ENCODE peak calls at places on chromosomes 12 and 14, in four cellular contexts. N, V, E and S are unnamed samples.

GRCh38 chr14:34122081-34122480 is 171.2 kb upstream of the EGLN3 start:
- DNase-seq in E (no peak), V (no peak), N (no peak), S (no peak)

GRCh38 chr12:18799140-18799446 is 61.2 kb downstream of the CAPZA3 start:
- DNase-seq in V (no peak), N (no peak), E (no peak), S (no peak)

GRCh38 chr12:11753151-11753501 is 103.7 kb downstream of the ETV6 start:
- DNase-seq in N (no peak), E (no peak), V (no peak), S (no peak)

GRCh38 chr12:108214486-108214885 is 85.4 kb downstream of the WSCD2 start:
- DNase-seq in V (peak), E (peak), N (peak), S (no peak)

GRCh38 chr12:76946451-76946850 is 67.6 kb upstream of the CSRP2 start:
- DNase-seq in N (no peak), V (no peak), E (no peak), S (no peak)

GRCh38 chr12:68482660-68483059 is 128.0 kb upstream of the RAP1B start:
- DNase-seq in V (no peak), N (no peak), E (no peak), S (no peak)

GRCh38 chr12:110825530-110825929 is 21.3 kb upstream of the CCDC63 start:
- DNase-seq in E (no peak), V (no peak), N (no peak), S (no peak)

GRCh38 chr12:99767809-99768208 is 120.3 kb downstream of the GARIN6 start:
- DNase-seq in N (peak), E (no peak), V (no peak), S (no peak)

GRCh38 chr12:13436696-13437391 is 240.3 kb downstream of the EMP1 start:
- DNase-seq in E (no peak), V (peak), N (peak), S (peak)

GRCh38 chr12:82174936-82175335 is 183.3 kb downstream of the CCDC59 start:
- DNase-seq in V (no peak), N (no peak), E (no peak), S (no peak)

GRCh38 chr14:21915814-21916213 is 242.2 kb upstream of the OR4E1 start:
- DNase-seq in E (peak), N (no peak), V (no peak), S (peak)

GRCh38 chr12:46553266-46553665 is 180.7 kb upstream of the SLC38A2 start:
- DNase-seq in N (peak), E (peak), V (no peak), S (peak)

GRCh38 chr14:82537831-82538230 is 1004.2 kb upstream of the SEL1L start:
- DNase-seq in N (no peak), V (no peak), E (no peak), S (no peak)

GRCh38 chr14:89428163-89428523 is 11.1 kb upstream of the FOXN3 start:
- DNase-seq in V (no peak), N (no peak), E (no peak), S (no peak)

GRCh38 chr14:89428556-89429196 is 11.6 kb upstream of the FOXN3 start:
- DNase-seq in V (no peak), E (no peak), N (peak), S (no peak)

GRCh38 chr14:89429206-89430091 is 12.4 kb upstream of the FOXN3 start:
- DNase-seq in V (no peak), N (peak), E (no peak), S (no peak)

GRCh38 chr14:89425931-89426330 is 8.9 kb upstream of the FOXN3 start:
- DNase-seq in E (peak), V (no peak), N (peak), S (no peak)

GRCh38 chr14:89427426-89428162 is 10.6 kb upstream of the FOXN3 start:
- DNase-seq in E (no peak), N (no peak), V (no peak), S (no peak)
- TF ChIP-seq BHLHE40 in E (no peak), N (no peak), V (no peak), S (no peak)

GRCh38 chr12:27865421-27865820 is 85.4 kb upstream of the MANSC4 start:
- DNase-seq in N (peak), E (no peak), V (no peak), S (no peak)
- TF ChIP-seq BHLHE40 in N (no peak), E (no peak), V (no peak), S (no peak)

DNA sequence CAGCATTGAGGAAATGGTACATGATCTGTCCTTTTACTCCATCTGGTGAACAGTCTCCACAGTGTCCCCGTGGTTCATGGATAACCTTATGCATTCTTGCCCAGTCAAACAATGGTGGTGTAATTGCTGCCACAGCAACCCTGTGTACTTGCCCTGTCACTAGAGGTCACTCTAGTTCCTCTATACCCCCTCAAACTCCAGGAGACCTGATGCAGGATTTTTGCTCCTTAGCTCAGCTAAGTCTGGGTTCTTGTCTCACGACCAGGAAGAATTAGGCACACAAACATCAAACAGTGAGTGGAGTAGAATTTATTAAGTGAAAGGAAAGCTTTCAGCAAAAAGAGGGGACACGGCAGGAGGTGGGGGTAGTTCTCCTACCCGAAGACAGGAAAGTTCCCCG is 24.7 kb upstream of the EEA1 start:
- DNase-seq in V (no peak), N (no peak), E (no peak), S (no peak)
- TF ChIP-seq BHLHE40 in V (no peak), N (no peak), E (no peak), S (no peak)

DNA sequence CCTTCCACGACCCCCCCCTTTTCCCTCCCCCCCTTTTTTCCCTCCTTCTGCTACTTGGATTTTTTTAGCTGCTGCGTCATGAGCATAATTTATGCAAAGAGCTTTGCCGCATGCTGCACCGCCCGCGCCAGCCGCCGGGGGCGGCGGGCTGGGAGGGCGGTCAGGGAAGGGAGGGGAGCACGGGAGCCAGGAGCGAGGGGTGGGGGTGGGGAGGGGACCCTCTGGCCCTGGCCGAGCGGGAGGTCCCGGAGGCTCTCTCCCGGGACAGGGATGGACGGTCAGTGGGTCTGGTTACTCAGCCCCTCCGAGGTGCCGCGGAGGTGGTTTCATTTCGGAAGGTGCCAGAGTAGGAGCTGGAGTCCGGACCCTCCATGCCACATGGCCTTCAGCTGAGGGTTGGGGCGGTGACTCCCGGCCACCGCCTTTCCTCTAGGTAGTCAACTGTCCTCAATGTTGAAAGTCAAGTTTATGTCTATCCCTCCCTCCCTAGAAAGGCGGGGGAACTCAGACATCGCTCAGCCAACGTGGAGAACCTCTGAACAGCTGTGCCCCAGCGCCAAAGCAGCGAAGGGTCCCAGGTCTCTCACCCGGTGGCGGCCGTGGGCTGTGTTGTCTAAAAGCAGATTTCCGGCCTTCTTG is at the start of gene POU6F1:
- DNase-seq in V (peak), E (peak), N (peak), S (peak)
- TF ChIP-seq BHLHE40 in V (peak), E (no peak), N (peak), S (no peak)

GRCh38 chr12:78885466-78885865 is 20.9 kb downstream of the SYT1 start:
- DNase-seq in V (no peak), N (no peak), E (no peak), S (no peak)

GRCh38 chr12:78878866-78879265 is 14.3 kb downstream of the SYT1 start:
- DNase-seq in V (no peak), N (no peak), E (no peak), S (no peak)

GRCh38 chr12:78878447-78878846 is 13.9 kb downstream of the SYT1 start:
- DNase-seq in E (no peak), N (no peak), V (no peak), S (peak)

DNA sequence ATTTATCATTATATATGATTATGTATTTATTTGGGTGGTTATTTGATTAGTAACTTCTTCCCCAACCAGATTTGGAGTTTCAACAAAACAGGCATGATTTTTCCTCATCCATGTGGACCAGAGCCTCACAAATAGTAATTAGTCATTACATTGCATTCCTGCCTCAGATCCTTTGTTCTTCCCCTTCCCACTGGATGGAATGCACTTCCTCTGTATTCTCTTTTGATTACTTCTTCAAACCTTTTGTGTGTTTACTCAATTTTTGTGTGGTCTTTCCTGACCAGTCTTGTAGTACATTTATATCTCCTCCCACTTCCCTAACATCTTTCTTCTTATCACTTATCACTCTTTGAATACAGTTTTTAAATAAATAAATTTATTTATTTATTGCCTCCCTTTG is 15.5 kb downstream of the SYT1 start:
- DNase-seq in N (peak), E (no peak), V (no peak), S (no peak)
- TF ChIP-seq BHLHE40 in N (no peak), E (no peak), V (no peak), S (no peak)

DNA sequence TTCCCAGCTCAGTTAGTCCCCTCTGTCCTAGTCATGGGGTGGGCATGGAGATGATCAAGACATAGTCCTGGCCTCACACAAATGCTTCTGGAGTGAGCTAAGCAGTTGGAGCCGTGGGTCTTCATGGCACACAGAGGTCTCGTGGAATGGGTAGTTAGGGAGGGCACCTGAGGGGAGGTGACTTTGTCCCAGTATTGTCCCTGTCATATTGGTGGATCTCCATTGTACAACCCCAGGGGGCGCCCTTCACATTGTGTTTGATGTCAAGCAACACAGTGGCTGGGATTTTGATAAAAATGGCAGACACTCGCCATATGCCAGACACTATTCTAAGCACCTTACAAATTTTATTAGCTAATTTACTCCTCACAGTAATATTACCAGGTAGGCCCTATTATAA is 175.4 kb upstream of the LHX5 start:
- DNase-seq in V (peak), N (no peak), E (peak), S (peak)
- TF ChIP-seq BHLHE40 in V (no peak), N (no peak), E (no peak), S (no peak)

GRCh38 chr12:43098078-43098477 is 453.9 kb downstream of the ADAMTS20 start:
- DNase-seq in E (no peak), V (no peak), N (no peak), S (no peak)
- TF ChIP-seq BHLHE40 in E (no peak), V (no peak), N (no peak), S (no peak)